ENCODE peak calls at places on chromosomes 16 and 17, in nine cellular contexts. S, L, P, Y, K, B, C, N and U are unnamed samples.

GRCh38 chr16:89121691-89122321 is 28.2 kb downstream of the ACSF3 start:
- DNase-seq in S (no peak), L (peak; percentile 1), P (no peak), Y (no peak), K (peak; percentile 0), B (no peak), C (no peak), N (no peak), U (no peak)

GRCh38 chr16:28307936-28308335 is 15.6 kb downstream of the SBK1 start:
- DNase-seq in S (no peak), L (no peak), P (no peak), Y (no peak), K (no peak), B (no peak), C (no peak), N (no peak), U (no peak)

GRCh38 chr17:44987194-44987882 is 19.2 kb upstream of the C1QL1 start:
- DNase-seq in S (no peak), L (no peak), P (no peak), Y (no peak), K (no peak), B (no peak), C (no peak), N (no peak), U (no peak)

GRCh38 chr17:68437979-68438877 is 19.1 kb downstream of the WIPI1 start:
- DNase-seq in S (peak; percentile 51), L (no peak), P (no peak), Y (no peak), K (peak; percentile 37), B (peak; percentile 65), C (no peak), N (no peak), U (peak; percentile 61)

GRCh38 chr16:57577691-57578224 is 35.3 kb downstream of the ADGRG5 start:
- DNase-seq in S (no peak), L (no peak), P (no peak), Y (no peak), K (no peak), B (no peak), C (no peak), N (no peak), U (no peak)

GRCh38 chr16:30131869-30132475 is 9.0 kb upstream of the MAPK3 start:
- DNase-seq in S (no peak), L (no peak), P (no peak), Y (no peak), K (no peak), B (no peak), C (no peak), N (no peak), U (no peak)

GRCh38 chr17:6690641-6691040 is 22.5 kb downstream of the SLC13A5 start:
- DNase-seq in S (no peak), L (no peak), P (no peak), Y (no peak), K (no peak), B (no peak), C (no peak), N (no peak), U (no peak)

GRCh38 chr17:56028837-56029236 is 124.4 kb upstream of the ANKFN1 start:
- DNase-seq in S (no peak), L (no peak), P (no peak), Y (no peak), K (no peak), B (no peak), C (no peak), N (no peak), U (no peak)

GRCh38 chr17:58370716-58371115 is 18.7 kb upstream of the SUPT4H1 start:
- DNase-seq in S (no peak), L (no peak), P (no peak), Y (no peak), K (no peak), B (no peak), C (no peak), N (no peak), U (no peak)

GRCh38 chr16:77273815-77274214 is 74.6 kb downstream of the SYCE1L start:
- DNase-seq in S (no peak), L (no peak), P (no peak), Y (no peak), K (no peak), B (no peak), C (no peak), N (no peak), U (no peak)

GRCh38 chr17:21689604-21690003 is 2.7 kb upstream of the KCNJ18 start:
- DNase-seq in S (no peak), L (no peak), P (peak; percentile 74), Y (no peak), K (no peak), B (no peak), C (no peak), N (no peak), U (no peak)

GRCh38 chr17:1323336-1323735 is 43.9 kb downstream of the TRARG1 start:
- DNase-seq in S (no peak), L (no peak), P (no peak), Y (no peak), K (no peak), B (no peak), C (no peak), N (no peak), U (no peak)

DNA sequence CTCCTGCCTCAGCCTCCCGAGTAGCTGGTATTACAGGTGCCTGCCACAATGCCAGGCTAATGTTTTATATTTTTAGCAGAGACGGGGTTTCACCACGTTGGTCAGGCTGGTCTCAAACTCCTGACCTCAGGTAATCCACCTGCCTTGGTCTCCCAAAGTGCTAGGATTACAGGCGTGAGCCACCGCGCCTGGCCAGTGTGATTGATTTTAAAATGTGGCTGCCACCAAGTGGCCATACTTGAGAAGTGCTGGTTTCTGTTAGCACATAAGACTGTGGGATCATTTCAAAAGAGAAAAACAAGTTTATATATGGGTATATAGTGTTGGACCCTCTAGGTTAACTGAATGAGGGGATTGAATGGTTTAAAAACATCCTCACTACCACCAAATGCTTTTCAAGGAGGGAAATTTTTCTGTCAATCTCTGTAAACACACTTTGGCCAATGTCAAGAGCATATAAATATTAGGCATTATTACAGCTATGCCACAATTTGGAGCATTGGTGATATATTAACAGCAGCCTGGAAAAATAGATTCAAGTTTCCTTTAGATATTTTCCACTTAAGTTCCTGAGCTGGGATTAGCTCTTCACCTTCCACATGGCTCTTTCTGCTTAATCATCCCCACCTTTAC is 13.5 kb upstream of the DHRS13 start:
- DNase-seq in S (no peak), L (no peak), P (peak; percentile 51), Y (peak; percentile 25), K (peak; percentile 41), B (peak; percentile 71), C (no peak), N (no peak), U (peak; percentile 45)
- TF ChIP-seq CTCF in S (peak; percentile 77), L (peak; percentile 61), P (peak; percentile 72), Y (peak; percentile 74), K (peak; percentile 85), B (peak; percentile 64), C (peak; percentile 71), N (peak; percentile 64), U (peak; percentile 41)

DNA sequence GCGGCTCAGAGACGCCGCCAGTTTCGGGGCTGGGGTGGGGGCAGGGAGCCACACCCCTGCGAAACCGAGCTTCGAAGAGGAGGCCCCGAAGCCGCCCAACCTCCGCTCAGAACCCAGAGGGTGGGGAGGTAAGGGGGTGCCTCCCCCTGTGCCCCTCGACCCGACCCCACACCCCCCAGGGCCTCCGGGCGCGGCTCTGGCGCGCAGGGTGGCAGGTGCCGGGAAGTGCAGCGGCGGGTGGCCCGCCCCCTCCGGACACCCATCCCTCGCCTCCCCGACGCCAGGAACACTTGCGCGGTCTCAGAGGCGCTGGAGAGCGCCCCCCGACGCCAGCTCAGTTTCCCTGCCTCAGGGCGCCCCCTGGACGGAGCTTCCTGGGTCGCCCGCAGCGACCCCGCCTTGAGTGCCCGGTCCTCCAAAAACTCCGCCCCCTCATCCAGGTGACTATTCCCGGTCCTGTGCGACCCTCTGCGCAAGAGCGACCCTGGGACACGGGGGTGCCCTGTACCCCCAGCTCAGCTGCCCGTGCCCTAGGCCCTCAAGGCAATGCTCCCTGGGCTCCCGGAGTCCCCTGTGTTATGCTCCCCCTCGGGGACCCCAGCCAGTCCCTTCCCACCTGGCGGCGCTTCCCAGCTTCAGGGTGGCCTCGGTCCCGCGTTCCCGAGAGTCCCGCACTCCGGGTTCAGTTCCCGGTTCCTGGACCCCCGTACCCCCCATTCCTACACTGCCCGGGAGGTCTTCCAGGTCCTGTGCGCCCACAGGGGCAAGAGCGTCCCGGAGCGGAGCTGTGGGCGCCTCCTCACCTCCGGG is 562 bp downstream of the PPL start:
- DNase-seq in S (no peak), L (no peak), P (peak; percentile 45), Y (peak; percentile 69), K (no peak), B (peak; percentile 64), C (no peak), N (no peak), U (peak; percentile 42)
- TF ChIP-seq CTCF in S (peak; percentile 27), L (peak; percentile 10), P (no peak), Y (peak; percentile 58), K (no peak), B (no peak), C (peak; percentile 35), N (no peak), U (no peak)

GRCh38 chr16:2816751-2817495 is at the start of gene PRSS21:
- DNase-seq in S (no peak), L (peak; percentile 75), P (no peak), Y (no peak), K (peak; percentile 17), B (peak; percentile 27), C (no peak), N (no peak), U (no peak)
- TF ChIP-seq CTCF in S (no peak), L (no peak), P (no peak), Y (no peak), K (no peak), B (no peak), C (no peak), N (no peak), U (no peak)

DNA sequence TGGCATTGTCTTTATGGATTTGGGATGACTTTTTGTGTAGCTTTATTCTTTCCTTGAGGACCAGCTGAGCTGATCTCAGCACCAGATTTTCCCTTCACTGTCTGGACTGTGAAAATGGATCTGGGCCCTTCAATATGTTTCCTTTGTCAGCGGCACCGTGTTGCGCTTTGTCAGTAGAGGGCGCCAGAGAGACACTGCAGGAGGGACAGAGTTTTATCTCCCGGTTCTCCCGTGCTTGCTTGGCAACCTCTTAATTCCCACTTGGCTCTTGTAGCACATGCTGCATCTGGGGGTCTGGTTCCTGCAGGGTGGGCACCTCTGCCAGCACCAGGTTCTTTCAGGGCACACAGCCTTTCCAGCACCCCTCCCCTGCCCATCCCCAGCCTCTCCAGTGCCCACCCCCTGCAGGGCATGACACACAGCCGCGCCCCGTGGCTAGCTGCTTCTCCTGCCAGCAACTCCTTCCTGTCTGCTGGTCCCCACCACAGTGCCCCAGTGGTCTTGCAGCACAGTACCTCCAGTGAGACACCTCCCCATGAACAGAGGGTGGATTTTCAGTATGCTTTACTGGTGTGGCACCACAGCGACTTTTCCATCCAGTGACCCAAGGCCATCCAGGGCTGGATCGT is 19.6 kb downstream of the OR1D5 start:
- DNase-seq in S (no peak), L (no peak), P (no peak), Y (no peak), K (no peak), B (no peak), C (no peak), N (no peak), U (no peak)
- TF ChIP-seq CTCF in S (no peak), L (peak; percentile 47), P (no peak), Y (peak; percentile 33), K (no peak), B (no peak), C (no peak), N (peak; percentile 23), U (peak; percentile 61)